ENCODE peak calls at places on chromosomes 11 and 22, in four cellular contexts. B is K562, V is A549, R is HepG2. U is an unnamed sample.

GRCh38 chr22:19873138-19873959 is 18.7 kb upstream of the GNB1L start:
- DNase-seq in B (no peak), V (no peak), R (no peak), U (no peak)

GRCh38 chr22:47175151-47175760 is 412.8 kb downstream of the TBC1D22A start:
- DNase-seq in B (no peak), V (no peak), R (no peak), U (peak)

GRCh38 chr22:49763138-49763537 is 64.5 kb downstream of the BRD1 start:
- DNase-seq in B (no peak), V (no peak), R (no peak), U (no peak)

GRCh38 chr22:36027579-36027959 is 1.1 kb downstream of the RBFOX2 start:
- DNase-seq in B (no peak), V (peak), R (no peak), U (no peak)

GRCh38 chr11:71298016-71298550 is 45.7 kb upstream of the SHANK2 start:
- DNase-seq in B (no peak), V (no peak), R (no peak), U (no peak)

GRCh38 chr11:67117667-67118058 is 1.4 kb upstream of the KDM2A start:
- DNase-seq in B (no peak), V (no peak), R (no peak), U (no peak)

GRCh38 chr11:106442032-106442431 is 364.6 kb downstream of the AASDHPPT start:
- DNase-seq in B (no peak), V (no peak), R (no peak), U (no peak)

GRCh38 chr11:77547863-77548551 is 41.7 kb upstream of the AQP11 start:
- DNase-seq in B (peak), V (peak), R (peak), U (peak)

GRCh38 chr22:28464179-28464578 is 215.5 kb downstream of the TTC28 start:
- DNase-seq in B (no peak), V (no peak), R (no peak), U (no peak)

GRCh38 chr11:12028303-12028702 is 19.9 kb upstream of the DKK3 start:
- DNase-seq in B (no peak), V (no peak), R (no peak), U (no peak)

GRCh38 chr11:78081583-78081982 is 1.9 kb upstream of the NDUFC2 start:
- DNase-seq in B (no peak), V (no peak), R (no peak), U (no peak)

GRCh38 chr11:109914038-109914437 is 179.2 kb upstream of the ZC3H12C start:
- DNase-seq in B (no peak), V (no peak), R (no peak), U (no peak)

GRCh38 chr11:128532571-128533091 is 54.7 kb downstream of the ETS1 start:
- DNase-seq in B (no peak), V (no peak), R (no peak), U (no peak)

DNA sequence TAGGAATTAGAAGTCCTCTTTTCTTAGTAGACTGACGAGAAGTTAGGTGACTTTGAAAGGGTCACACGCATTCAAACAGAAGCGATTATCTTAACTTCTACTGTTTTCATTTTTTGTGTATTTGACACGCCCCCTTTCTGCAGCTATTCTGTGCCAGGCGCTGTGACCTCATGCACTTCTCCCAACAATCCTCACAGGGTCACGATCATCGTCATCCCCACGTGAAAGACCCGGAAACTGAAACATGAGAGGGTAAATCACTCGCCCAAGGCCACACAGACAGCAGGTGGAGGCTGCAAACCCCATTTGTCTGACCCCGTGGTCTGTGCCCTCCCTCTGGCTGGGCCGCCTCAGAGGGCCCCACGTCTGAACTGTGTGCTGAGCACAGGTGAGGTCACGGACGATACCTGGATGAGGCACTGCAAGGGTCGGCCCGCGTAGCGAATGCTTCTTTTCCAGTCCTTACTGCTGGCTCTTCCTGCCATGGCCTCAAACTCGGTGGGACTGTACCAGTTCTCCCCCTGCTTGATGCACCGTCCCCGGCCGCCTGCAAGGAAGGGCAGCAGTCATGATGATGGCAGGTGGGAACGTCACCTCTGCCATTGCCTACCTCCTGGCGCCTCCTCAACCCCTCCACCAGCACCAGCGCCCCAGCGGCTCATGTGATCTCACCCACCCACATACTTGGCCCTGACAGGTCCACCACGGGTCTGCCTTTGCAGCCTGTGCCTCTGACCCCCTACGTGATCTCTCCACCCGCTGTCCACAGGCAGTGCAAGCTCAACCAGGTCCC is 8.4 kb downstream of the DEAF1 start:
- DNase-seq in B (no peak), V (no peak), R (no peak), U (no peak)
- TF ChIP-seq MAZ in B (no peak), V (no peak), R (no peak), U (no peak)

GRCh38 chr11:27471067-27471587 is 1.5 kb downstream of the LGR4 start:
- DNase-seq in B (no peak), V (no peak), R (peak), U (no peak)
- TF ChIP-seq MAZ in B (no peak), V (no peak), R (no peak), U (no peak)

DNA sequence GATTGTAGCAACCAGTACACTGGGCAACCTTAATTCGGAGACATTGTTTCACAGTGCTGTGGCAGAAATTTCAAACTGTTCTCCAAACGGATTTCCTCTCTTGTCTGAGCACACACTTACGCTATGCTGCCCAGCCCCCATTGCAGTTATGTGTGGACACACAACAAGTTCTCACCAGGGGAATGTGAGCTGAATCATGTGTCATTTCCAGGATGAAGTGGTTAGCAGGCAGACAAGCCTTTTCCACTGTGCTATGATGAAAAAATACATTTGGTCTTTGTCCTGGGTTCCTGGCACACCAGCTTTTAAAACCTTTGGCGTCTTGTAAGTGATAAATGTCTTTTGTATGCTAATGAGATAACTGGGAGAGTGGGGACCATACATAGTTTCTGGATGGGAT is 46.9 kb upstream of the SYT9 start:
- DNase-seq in B (no peak), V (no peak), R (no peak), U (no peak)
- TF ChIP-seq MAZ in B (no peak), V (no peak), R (no peak), U (no peak)

GRCh38 chr11:61679893-61680621 is at the start of gene DAGLA:
- DNase-seq in B (peak), V (peak), R (peak), U (peak)
- TF ChIP-seq MAZ in B (peak), V (peak), R (no peak), U (peak)

DNA sequence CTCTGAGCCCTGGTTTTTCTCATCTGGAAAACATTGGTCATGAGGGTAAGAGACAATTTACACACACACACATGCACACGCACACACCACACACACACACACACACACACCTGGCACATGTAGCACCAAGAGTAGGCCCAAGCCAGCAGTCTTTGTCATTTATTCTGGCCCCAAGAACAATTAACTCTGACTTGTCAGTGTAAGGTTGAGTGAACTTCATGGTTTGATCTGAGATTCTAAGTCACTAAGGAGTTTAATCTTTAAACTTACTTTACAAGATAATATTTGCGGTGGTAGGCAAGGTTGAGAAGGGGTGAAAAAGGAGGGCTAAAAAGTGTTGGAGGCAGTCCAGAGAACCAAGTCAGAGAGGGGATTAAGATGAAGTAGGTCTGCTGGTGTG is 44.0 kb downstream of the MMP20 start:
- DNase-seq in B (no peak), V (no peak), R (no peak), U (no peak)
- TF ChIP-seq MAZ in B (no peak), V (no peak), R (no peak), U (no peak)

U was measured in IMR-90.